ENCODE peak calls at places on chromosomes 2 and 18, in eight cellular contexts. Y, H, Q, Z, O, F, M and A are unnamed samples.

GRCh38 chr2:236176417-236176816 is 8.2 kb upstream of the GBX2 start:
- DNase-seq in Y (no peak), H (no peak), Q (no peak), Z (no peak), O (no peak), F (peak), M (no peak), A (peak)

GRCh38 chr2:237725661-237726060 is 72.9 kb upstream of the RBM44 start:
- DNase-seq in Y (no peak), H (no peak), Q (no peak), Z (no peak), O (no peak), F (no peak), M (no peak), A (peak)

GRCh38 chr2:176139170-176139611 is 9.7 kb downstream of the HOXD8 start:
- DNase-seq in Y (no peak), H (no peak), Q (no peak), Z (peak), O (no peak), F (no peak), M (no peak), A (no peak)

GRCh38 chr18:72941001-72941400 is 73.2 kb upstream of the NETO1 start:
- DNase-seq in Y (no peak), H (no peak), Q (no peak), Z (peak), O (no peak), F (no peak), M (no peak), A (no peak)

GRCh38 chr2:171893824-171894611 is at the start of gene SLC25A12:
- DNase-seq in Y (peak), H (peak), Q (peak), Z (peak), O (peak), F (peak), M (peak), A (peak)

GRCh38 chr18:2486426-2486825 is 84.9 kb downstream of the METTL4 start:
- DNase-seq in Y (no peak), H (no peak), Q (no peak), Z (no peak), O (no peak), F (no peak), M (no peak), A (no peak)

GRCh38 chr2:70089220-70089945 is 2.1 kb downstream of the PCBP1 start:
- DNase-seq in Y (no peak), H (no peak), Q (no peak), Z (no peak), O (no peak), F (peak), M (no peak), A (peak)

GRCh38 chr2:9310390-9310789 is 103.8 kb downstream of the ASAP2 start:
- DNase-seq in Y (peak), H (no peak), Q (no peak), Z (peak), O (no peak), F (peak), M (peak), A (peak)

GRCh38 chr18:32769242-32770180 is 3.3 kb downstream of the KLHL14 start:
- DNase-seq in Y (no peak), H (no peak), Q (no peak), Z (no peak), O (no peak), F (no peak), M (no peak), A (no peak)

GRCh38 chr18:44764863-44765262 is 84.2 kb downstream of the SETBP1 start:
- DNase-seq in Y (no peak), H (no peak), Q (no peak), Z (no peak), O (no peak), F (no peak), M (no peak), A (no peak)

GRCh38 chr2:171216631-171217030 is 55.9 kb upstream of the TLK1 start:
- DNase-seq in Y (no peak), H (no peak), Q (no peak), Z (no peak), O (no peak), F (no peak), M (no peak), A (no peak)

GRCh38 chr2:111659361-111660281 is 224.4 kb downstream of the ANAPC1 start:
- DNase-seq in Y (peak), H (no peak), Q (no peak), Z (peak), O (no peak), F (peak), M (peak), A (peak)

GRCh38 chr2:210654091-210654490 is 97.7 kb downstream of the CPS1 start:
- DNase-seq in Y (no peak), H (no peak), Q (no peak), Z (no peak), O (no peak), F (peak), M (no peak), A (no peak)

GRCh38 chr2:173550143-173550542 is 195.5 kb downstream of the CDCA7 start:
- DNase-seq in Y (no peak), H (no peak), Q (no peak), Z (no peak), O (no peak), F (peak), M (peak), A (no peak)

GRCh38 chr18:79685281-79685680 is 5.7 kb downstream of the CTDP1 start:
- DNase-seq in Y (no peak), H (no peak), Q (no peak), Z (no peak), O (no peak), F (no peak), M (no peak), A (no peak)

GRCh38 chr2:220215785-220216184 is 588.4 kb downstream of the SLC4A3 start:
- DNase-seq in Y (no peak), H (no peak), Q (no peak), Z (no peak), O (no peak), F (no peak), M (no peak), A (no peak)

GRCh38 chr2:54109848-54110247 is 5.6 kb upstream of the ACYP2 start:
- DNase-seq in Y (no peak), H (no peak), Q (no peak), Z (no peak), O (no peak), F (no peak), M (no peak), A (no peak)

GRCh38 chr2:1990724-1991123 is 246.4 kb upstream of the PXDN start:
- DNase-seq in Y (no peak), H (no peak), Q (no peak), Z (peak), O (no peak), F (no peak), M (peak), A (peak)

GRCh38 chr2:120990451-120990871 is 254.8 kb downstream of the GLI2 start:
- DNase-seq in Y (no peak), H (no peak), Q (peak), Z (no peak), O (no peak), F (no peak), M (no peak), A (no peak)

GRCh38 chr18:37654034-37654433 is 88.4 kb upstream of the CELF4 start:
- DNase-seq in Y (no peak), H (no peak), Q (no peak), Z (no peak), O (no peak), F (no peak), M (no peak), A (no peak)

GRCh38 chr2:71944183-71944550 is 203.5 kb downstream of the CYP26B1 start:
- DNase-seq in Y (no peak), H (no peak), Q (no peak), Z (no peak), O (no peak), F (no peak), M (no peak), A (no peak)

GRCh38 chr2:176544579-176545365 is 275.5 kb downstream of the MTX2 start:
- DNase-seq in Y (no peak), H (no peak), Q (no peak), Z (no peak), O (no peak), F (no peak), M (no peak), A (no peak)

GRCh38 chr2:109299466-109299865 is 170.5 kb downstream of the SH3RF3 start:
- DNase-seq in Y (no peak), H (no peak), Q (no peak), Z (no peak), O (no peak), F (no peak), M (no peak), A (no peak)

GRCh38 chr2:178244812-178245211 is 50.5 kb downstream of the OSBPL6 start:
- DNase-seq in Y (no peak), H (no peak), Q (no peak), Z (no peak), O (no peak), F (no peak), M (no peak), A (no peak)

GRCh38 chr2:62570861-62571698 is 65.1 kb upstream of the TMEM17 start:
- DNase-seq in Y (no peak), H (no peak), Q (no peak), Z (no peak), O (no peak), F (no peak), M (no peak), A (peak)

GRCh38 chr18:49561377-49562193 is at the start of gene LIPG:
- DNase-seq in Y (no peak), H (peak), Q (peak), Z (peak), O (peak), F (peak), M (peak), A (no peak)